ENCODE peak calls at places on chromosomes 12 and 14, in six cellular contexts. One of them, this sample, is unnamed.

GRCh38 chr14:102591944-102592772 is at the start of gene RCOR1:
- DNase-seq in midbrain: peak
- DNase-seq in WTC11: peak
- DNase-seq in GM19239: peak
- DNase-seq in Caco-2: peak
- DNase-seq in fibroblast of the aortic adventitia: peak
- DNase-seq in this sample: peak

GRCh38 chr12:111557271-111558106 is 41.6 kb downstream of the ATXN2 start:
- DNase-seq in Caco-2: no peak
- DNase-seq in GM19239: no peak
- DNase-seq in midbrain: no peak
- DNase-seq in fibroblast of the aortic adventitia: peak
- DNase-seq in WTC11: no peak
- DNase-seq in this sample: peak

GRCh38 chr14:57746563-57746962 is 119.3 kb downstream of the SLC35F4 start:
- DNase-seq in GM19239: no peak
- DNase-seq in Caco-2: no peak
- DNase-seq in fibroblast of the aortic adventitia: no peak
- DNase-seq in WTC11: no peak
- DNase-seq in midbrain: no peak
- DNase-seq in this sample: no peak

GRCh38 chr14:72416892-72417291 is 477.0 kb downstream of the DPF3 start:
- DNase-seq in midbrain: no peak
- DNase-seq in Caco-2: no peak
- DNase-seq in WTC11: no peak
- DNase-seq in fibroblast of the aortic adventitia: no peak
- DNase-seq in GM19239: no peak
- DNase-seq in this sample: no peak

GRCh38 chr12:57661376-57661775 is 28.4 kb upstream of the B4GALNT1 start:
- DNase-seq in Caco-2: no peak
- DNase-seq in WTC11: no peak
- DNase-seq in midbrain: no peak
- DNase-seq in GM19239: no peak
- DNase-seq in fibroblast of the aortic adventitia: no peak
- DNase-seq in this sample: no peak

GRCh38 chr12:120404271-120404670 is 33.6 kb upstream of the COX6A1 start:
- DNase-seq in WTC11: no peak
- DNase-seq in Caco-2: no peak
- DNase-seq in midbrain: no peak
- DNase-seq in fibroblast of the aortic adventitia: no peak
- DNase-seq in GM19239: no peak
- DNase-seq in this sample: no peak

GRCh38 chr14:59455411-59455810 is 9.8 kb downstream of the GPR135 start:
- DNase-seq in WTC11: no peak
- DNase-seq in fibroblast of the aortic adventitia: peak
- DNase-seq in Caco-2: no peak
- DNase-seq in GM19239: no peak
- DNase-seq in midbrain: no peak
- DNase-seq in this sample: peak

GRCh38 chr12:12350868-12351463 is 924 bp upstream of the MANSC1 start:
- DNase-seq in WTC11: no peak
- DNase-seq in fibroblast of the aortic adventitia: no peak
- DNase-seq in Caco-2: peak
- DNase-seq in midbrain: no peak
- DNase-seq in GM19239: no peak
- DNase-seq in this sample: no peak

GRCh38 chr12:115341442-115341841 is 657.5 kb upstream of the TBX3 start:
- DNase-seq in GM19239: no peak
- DNase-seq in fibroblast of the aortic adventitia: peak
- DNase-seq in Caco-2: no peak
- DNase-seq in WTC11: no peak
- DNase-seq in midbrain: no peak
- DNase-seq in this sample: peak

GRCh38 chr14:99686557-99687283 is 2.6 kb downstream of the CYP46A1 start:
- DNase-seq in GM19239: no peak
- DNase-seq in WTC11: no peak
- DNase-seq in Caco-2: no peak
- DNase-seq in midbrain: no peak
- DNase-seq in fibroblast of the aortic adventitia: no peak
- DNase-seq in this sample: no peak

GRCh38 chr12:13230500-13230899 is 34.0 kb downstream of the EMP1 start:
- DNase-seq in midbrain: no peak
- DNase-seq in fibroblast of the aortic adventitia: peak
- DNase-seq in WTC11: no peak
- DNase-seq in GM19239: no peak
- DNase-seq in Caco-2: no peak
- DNase-seq in this sample: peak

GRCh38 chr12:80101126-80101525 is 1.8 kb downstream of the OTOGL start:
- DNase-seq in GM19239: no peak
- DNase-seq in Caco-2: no peak
- DNase-seq in midbrain: no peak
- DNase-seq in WTC11: no peak
- DNase-seq in fibroblast of the aortic adventitia: peak
- DNase-seq in this sample: peak

GRCh38 chr14:89910706-89911017 is 43.9 kb downstream of the EFCAB11 start:
- DNase-seq in fibroblast of the aortic adventitia: no peak
- DNase-seq in GM19239: no peak
- DNase-seq in WTC11: no peak
- DNase-seq in midbrain: no peak
- DNase-seq in Caco-2: no peak
- DNase-seq in this sample: no peak

GRCh38 chr12:69071091-69071370 is 138.1 kb upstream of the CPM start:
- DNase-seq in midbrain: no peak
- DNase-seq in GM19239: no peak
- DNase-seq in Caco-2: no peak
- DNase-seq in fibroblast of the aortic adventitia: no peak
- DNase-seq in WTC11: no peak
- DNase-seq in this sample: no peak

GRCh38 chr12:110936367-110937103 is 16.2 kb upstream of the MYL2 start:
- DNase-seq in Caco-2: no peak
- DNase-seq in GM19239: no peak
- DNase-seq in fibroblast of the aortic adventitia: no peak
- DNase-seq in midbrain: no peak
- DNase-seq in WTC11: peak
- DNase-seq in this sample: no peak